ENCODE peak calls at places on chromosomes 3 and 15, in five cellular contexts. N, M, F, W and I are unnamed samples.
A peak's percentile ranks its signal among the peaks of the same experiment; 100 is the strongest.

GRCh38 chr15:81087121-81087520 is 46.9 kb upstream of the CFAP161 start:
- DNase-seq in N (no peak), M (no peak), F (no peak), W (no peak), I (no peak)

GRCh38 chr15:36278219-36278618 is 301.2 kb upstream of the CDIN1 start:
- DNase-seq in N (no peak), M (no peak), F (peak; percentile 82), W (peak; percentile 32), I (no peak)

GRCh38 chr3:122977645-122978466 is 49.7 kb downstream of the SEMA5B start:
- DNase-seq in N (no peak), M (no peak), F (no peak), W (peak; percentile 10), I (no peak)

GRCh38 chr15:52527898-52528464 is 699 bp downstream of the MYO5A start:
- DNase-seq in N (peak; percentile 37), M (peak; percentile 25), F (no peak), W (peak; percentile 34), I (peak; percentile 56)

GRCh38 chr3:126361211-126361610 is 4.0 kb upstream of the KLF15 start:
- DNase-seq in N (no peak), M (no peak), F (no peak), W (no peak), I (no peak)

GRCh38 chr3:87287025-87287424 is 10.6 kb upstream of the POU1F1 start:
- DNase-seq in N (no peak), M (no peak), F (no peak), W (no peak), I (no peak)

GRCh38 chr3:37441689-37442088 is 267.3 kb upstream of the LRRFIP2 start:
- DNase-seq in N (no peak), M (no peak), F (no peak), W (no peak), I (no peak)

GRCh38 chr3:173465112-173465511 is 67.6 kb downstream of the NLGN1 start:
- DNase-seq in N (no peak), M (no peak), F (no peak), W (no peak), I (no peak)

GRCh38 chr15:85785887-85786777 is 8.6 kb downstream of the KLHL25 start:
- DNase-seq in N (no peak), M (peak; percentile 82), F (no peak), W (peak; percentile 31), I (peak; percentile 8)

GRCh38 chr15:41934843-41935242 is 37.5 kb downstream of the EHD4 start:
- DNase-seq in N (peak; percentile 59), M (no peak), F (no peak), W (no peak), I (peak; percentile 70)

GRCh38 chr3:146640955-146641867 is 36.1 kb upstream of the PLSCR5 start:
- DNase-seq in N (no peak), M (no peak), F (peak; percentile 77), W (peak; percentile 61), I (no peak)

GRCh38 chr3:66565301-66565700 is 64.5 kb upstream of the LRIG1 start:
- DNase-seq in N (no peak), M (no peak), F (peak; percentile 59), W (no peak), I (no peak)

GRCh38 chr3:49377483-49377882 is 19.3 kb upstream of the GPX1 start:
- DNase-seq in N (peak; percentile 21), M (no peak), F (no peak), W (no peak), I (peak; percentile 49)

GRCh38 chr3:142272200-142272891 is 47.0 kb upstream of the GK5 start:
- DNase-seq in N (no peak), M (no peak), F (no peak), W (no peak), I (no peak)

GRCh38 chr15:48397841-48398240 is 66.6 kb downstream of the DUT start:
- DNase-seq in N (no peak), M (no peak), F (no peak), W (no peak), I (no peak)

GRCh38 chr3:113532698-113533533 is 561 bp downstream of the SIDT1 start:
- DNase-seq in N (peak; percentile 36), M (peak; percentile 45), F (no peak), W (peak; percentile 31), I (peak; percentile 53)

GRCh38 chr3:58049143-58049785 is 41.0 kb downstream of the FLNB start:
- DNase-seq in N (no peak), M (peak; percentile 60), F (no peak), W (peak; percentile 83), I (no peak)

GRCh38 chr3:181808053-181808452 is 96.3 kb downstream of the SOX2 start:
- DNase-seq in N (no peak), M (no peak), F (no peak), W (no peak), I (no peak)

GRCh38 chr3:98114264-98114663 is 16.3 kb upstream of the OR5H1 start:
- DNase-seq in N (no peak), M (no peak), F (no peak), W (peak; percentile 8), I (no peak)

GRCh38 chr3:116940719-116941118 is 231.1 kb downstream of the TUSC7 start:
- DNase-seq in N (no peak), M (no peak), F (no peak), W (no peak), I (no peak)